ENCODE peak calls at places on chromosomes 12 and 14, in nine cellular contexts. N, T, P, V, K, Y, Z, S and X are unnamed samples.

GRCh38 chr12:49666176-49666575 is 41.0 kb downstream of the FMNL3 start:
- DNase-seq in N (no peak), S (no peak), Z (no peak), P (no peak), T (no peak), Y (no peak), V (no peak), K (no peak), X (no peak)

GRCh38 chr12:52522346-52523011 is 2.3 kb upstream of the KRT5 start:
- DNase-seq in P (no peak), K (no peak), Z (no peak), N (peak; percentile 98), S (no peak), T (peak; percentile 7), Y (no peak), V (no peak), X (peak; percentile 97)

GRCh38 chr12:78802593-78802992 is 62.0 kb upstream of the SYT1 start:
- DNase-seq in N (peak; percentile 86), P (no peak), K (no peak), Z (no peak), T (no peak), Y (peak; percentile 85), S (peak; percentile 35), V (no peak), X (peak; percentile 45)

GRCh38 chr14:77620222-77620865 is 3.9 kb upstream of the SPTLC2 start:
- DNase-seq in T (no peak), Y (no peak), N (no peak), S (no peak), Z (no peak), P (no peak), K (no peak), V (no peak), X (no peak)

GRCh38 chr12:46387697-46388096 is 15.1 kb upstream of the SLC38A2 start:
- DNase-seq in N (no peak), V (no peak), T (no peak), S (no peak), Y (no peak), K (no peak), P (no peak), Z (no peak), X (no peak)

GRCh38 chr14:36604757-36605505 is 22.5 kb upstream of the NKX2-8 start:
- DNase-seq in N (peak; percentile 80), T (peak; percentile 51), V (no peak), P (peak; percentile 93), Z (peak; percentile 83), Y (peak; percentile 67), K (peak; percentile 93), S (peak; percentile 81), X (peak; percentile 61)

GRCh38 chr12:106634206-106634605 is 51.4 kb downstream of the RFX4 start:
- DNase-seq in N (no peak), Z (no peak), K (no peak), P (no peak), V (no peak), S (no peak), T (no peak), Y (no peak), X (no peak)

GRCh38 chr14:78359581-78359980 is 189.4 kb downstream of the NRXN3 start:
- DNase-seq in N (no peak), Z (no peak), P (no peak), S (no peak), V (no peak), K (no peak), Y (no peak), T (no peak), X (no peak)

GRCh38 chr12:5648692-5649338 is 216.9 kb downstream of the NTF3 start:
- DNase-seq in K (peak; percentile 57), Z (peak; percentile 82), Y (peak; percentile 51), P (no peak), S (peak; percentile 54), V (no peak), N (no peak), T (peak; percentile 43), X (no peak)

GRCh38 chr12:63752283-63752682 is 27.4 kb upstream of the RXYLT1 start:
- DNase-seq in P (no peak), N (no peak), T (no peak), S (no peak), K (no peak), Y (no peak), Z (no peak), V (no peak), X (no peak)

GRCh38 chr14:70600382-70601157 is at the start of gene MED6:
- DNase-seq in Y (peak; percentile 92), S (peak; percentile 98), V (peak; percentile 46), Z (peak; percentile 97), N (peak; percentile 94), K (peak; percentile 96), T (peak; percentile 73), P (peak; percentile 90), X (peak; percentile 77)

GRCh38 chr12:58930770-58931324 is 10.5 kb upstream of the LRIG3 start:
- DNase-seq in Z (no peak), V (no peak), Y (no peak), N (no peak), K (no peak), T (no peak), P (no peak), S (no peak), X (no peak)

GRCh38 chr12:52025301-52026172 is 18.8 kb downstream of the TAMALIN start:
- DNase-seq in N (peak; percentile 75), Z (peak; percentile 91), T (peak; percentile 77), P (peak; percentile 94), S (peak; percentile 90), Y (peak; percentile 85), V (peak; percentile 81), K (peak; percentile 73), X (peak; percentile 61)

GRCh38 chr14:78788467-78789360 is 618.5 kb downstream of the NRXN3 start:
- DNase-seq in S (no peak), T (no peak), V (no peak), P (no peak), Y (no peak), Z (no peak), N (peak; percentile 70), K (no peak), X (peak; percentile 70)

GRCh38 chr14:34043627-34044372 is 92.9 kb upstream of the EGLN3 start:
- DNase-seq in N (peak; percentile 85), S (no peak), Y (peak; percentile 57), K (no peak), Z (no peak), V (peak; percentile 34), T (no peak), P (peak; percentile 43), X (peak; percentile 77)

GRCh38 chr12:49170924-49171323 is 18.0 kb downstream of the TUBA1A start:
- DNase-seq in S (no peak), T (no peak), V (no peak), Z (no peak), N (no peak), Y (no peak), K (no peak), P (no peak), X (no peak)

GRCh38 chr12:9604288-9604687 is 3.4 kb downstream of the KLRB1 start:
- DNase-seq in S (no peak), Z (no peak), V (no peak), P (no peak), K (no peak), Y (no peak), T (no peak), N (no peak), X (no peak)

GRCh38 chr14:102822311-102822863 is 45.1 kb downstream of the TRAF3 start:
- DNase-seq in S (no peak), Y (no peak), V (no peak), N (peak; percentile 23), K (no peak), Z (no peak), P (no peak), T (no peak), X (no peak)

GRCh38 chr12:121872546-121873223 is 14.0 kb upstream of the HPD start:
- DNase-seq in S (peak; percentile 79), Y (peak; percentile 33), Z (no peak), T (no peak), P (peak; percentile 68), N (peak; percentile 95), K (no peak), V (no peak), X (peak; percentile 81)

GRCh38 chr12:44000309-44000952 is 164.6 kb downstream of the TMEM117 start:
- DNase-seq in Z (peak; percentile 84), K (peak; percentile 7), T (peak; percentile 9), N (peak; percentile 85), S (peak; percentile 71), Y (peak; percentile 46), V (peak; percentile 23), P (peak; percentile 27), X (peak; percentile 69)

GRCh38 chr14:101221549-101222160 is 318.1 kb upstream of the RTL1 start:
- DNase-seq in K (no peak), Y (no peak), V (no peak), P (no peak), S (no peak), N (no peak), T (no peak), Z (no peak), X (no peak)